ENCODE peak calls at places on chromosomes 4 and X, in eight cellular contexts. M is K562, G is HepG2, N is HCT116, Z is upper lobe of left lung, V is GM12878, E is GM23338, T is Panc1. Q is an unnamed sample.

GRCh38 chr4:63777571-63777970 is 631.7 kb downstream of the TECRL start:
- ATAC-seq in M (no peak), G (no peak), N (no peak), Z (no peak), V (no peak), E (no peak), T (no peak), Q (no peak)

GRCh38 chrX:111555559-111555958 is 44.1 kb downstream of the SERTM2 start:
- ATAC-seq in M (no peak), G (no peak), N (no peak), Z (no peak), V (no peak), E (peak; percentile 75), T (no peak), Q (no peak)

GRCh38 chrX:153793291-153793690 is 884 bp downstream of the IDH3G start:
- ATAC-seq in M (peak; percentile 31), G (peak; percentile 8), N (no peak), Z (no peak), V (peak; percentile 21), E (no peak), T (no peak), Q (no peak)

GRCh38 chr4:89123418-89123817 is 12.1 kb downstream of the TIGD2 start:
- ATAC-seq in M (no peak), G (peak; percentile 51), N (peak; percentile 40), Z (no peak), V (no peak), E (no peak), T (no peak), Q (no peak)

GRCh38 chr4:95560791-95561190 is 12.0 kb upstream of the UNC5C start:
- ATAC-seq in M (no peak), G (no peak), N (no peak), Z (no peak), V (no peak), E (no peak), T (no peak), Q (no peak)

GRCh38 chr4:8329859-8330761 is 60.6 kb downstream of the HTRA3 start:
- ATAC-seq in M (no peak), G (no peak), N (no peak), Z (no peak), V (no peak), E (no peak), T (no peak), Q (peak; percentile 7)

GRCh38 chr4:69830529-69831269 is 29.2 kb downstream of the SULT1E1 start:
- ATAC-seq in M (no peak), G (peak; percentile 54), N (no peak), Z (no peak), V (peak; percentile 25), E (peak; percentile 72), T (no peak), Q (no peak)

GRCh38 chrX:23790147-23790497 is 7.1 kb downstream of the SAT1 start:
- ATAC-seq in M (no peak), G (no peak), N (no peak), Z (no peak), V (no peak), E (no peak), T (no peak), Q (no peak)

GRCh38 chrX:15686818-15687685 is 22.4 kb upstream of the CLTRN start:
- ATAC-seq in M (peak; percentile 94), G (peak; percentile 80), N (peak; percentile 77), Z (peak; percentile 82), V (peak; percentile 97), E (peak; percentile 79), T (no peak), Q (peak; percentile 78)

GRCh38 chr4:100509386-100509785 is 8.4 kb downstream of the EMCN start:
- ATAC-seq in M (no peak), G (no peak), N (no peak), Z (no peak), V (no peak), E (no peak), T (no peak), Q (no peak)

GRCh38 chr4:143184217-143184502 is 557 bp upstream of the USP38 start:
- ATAC-seq in M (peak; percentile 7), G (peak; percentile 11), N (peak; percentile 28), Z (no peak), V (peak; percentile 27), E (peak; percentile 15), T (peak; percentile 47), Q (peak; percentile 2)

GRCh38 chr4:113762061-113762850 is 718 bp upstream of the CAMK2D start:
- ATAC-seq in M (peak; percentile 93), G (peak; percentile 70), N (peak; percentile 78), Z (peak; percentile 93), V (peak; percentile 74), E (peak; percentile 60), T (peak; percentile 83), Q (peak; percentile 86)

GRCh38 chr4:113760094-113760851 is 1.3 kb downstream of the CAMK2D start:
- ATAC-seq in M (no peak), G (peak; percentile 8), N (no peak), Z (peak; percentile 59), V (peak; percentile 1), E (peak; percentile 28), T (peak; percentile 11), Q (no peak)

GRCh38 chr4:113760852-113761681 is 471 bp downstream of the CAMK2D start:
- ATAC-seq in M (no peak), G (peak; percentile 85), N (peak; percentile 63), Z (peak; percentile 85), V (peak; percentile 45), E (peak; percentile 73), T (peak; percentile 76), Q (peak; percentile 79)

GRCh38 chr4:113762851-113763172 is 1.3 kb upstream of the CAMK2D start:
- ATAC-seq in M (no peak), G (no peak), N (no peak), Z (no peak), V (no peak), E (no peak), T (no peak), Q (no peak)

GRCh38 chr4:113761682-113762060 is at the start of gene CAMK2D:
- ATAC-seq in M (peak; percentile 46), G (peak; percentile 73), N (peak; percentile 67), Z (peak; percentile 80), V (peak; percentile 56), E (peak; percentile 49), T (peak; percentile 79), Q (peak; percentile 72)
- TF ChIP-seq POLR2AphosphoS5 in M (no peak), G (peak; percentile 71), N (peak; percentile 82), Z (peak; percentile 75), V (no peak), E (peak; percentile 55), T (peak; percentile 82), Q (peak; percentile 76)

GRCh38 chr4:162406637-162407370 is 243.0 kb upstream of the FSTL5 start:
- ATAC-seq in M (no peak), G (no peak), N (no peak), Z (no peak), V (no peak), E (no peak), T (no peak), Q (no peak)
- TF ChIP-seq POLR2AphosphoS5 in M (no peak), G (no peak), N (no peak), Z (no peak), V (no peak), E (no peak), T (no peak), Q (no peak)

DNA sequence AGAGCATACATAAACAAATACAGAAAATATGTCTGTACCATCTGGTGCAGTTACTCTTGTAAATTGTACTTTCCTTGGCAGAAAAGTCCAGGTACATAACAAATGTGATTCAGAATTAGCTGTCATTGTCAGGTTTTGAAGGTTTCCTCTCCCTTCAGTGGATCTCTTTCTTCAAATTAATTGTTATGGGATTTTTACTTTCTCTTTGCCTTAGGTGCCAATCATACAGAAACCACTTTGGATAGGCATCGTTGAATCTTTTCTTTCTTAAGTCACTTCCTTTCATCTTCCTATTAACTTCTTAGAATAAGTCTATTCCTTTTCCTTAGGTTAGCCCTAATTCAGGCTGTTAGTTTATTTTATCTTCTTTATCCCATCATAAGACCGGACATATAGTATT is 1992.1 kb upstream of the IGFBP7 start:
- ATAC-seq in M (no peak), G (no peak), N (no peak), Z (no peak), V (peak; percentile 58), E (no peak), T (no peak), Q (no peak)
- TF ChIP-seq POLR2AphosphoS5 in M (no peak), G (no peak), N (no peak), Z (no peak), V (no peak), E (no peak), T (no peak), Q (no peak)

GRCh38 chr4:3225946-3226345 is 23.0 kb upstream of the MSANTD1 start:
- ATAC-seq in M (no peak), G (no peak), N (no peak), Z (peak; percentile 49), V (no peak), E (no peak), T (no peak), Q (no peak)
- TF ChIP-seq POLR2AphosphoS5 in M (no peak), G (no peak), N (no peak), Z (no peak), V (no peak), E (no peak), T (no peak), Q (no peak)

DNA sequence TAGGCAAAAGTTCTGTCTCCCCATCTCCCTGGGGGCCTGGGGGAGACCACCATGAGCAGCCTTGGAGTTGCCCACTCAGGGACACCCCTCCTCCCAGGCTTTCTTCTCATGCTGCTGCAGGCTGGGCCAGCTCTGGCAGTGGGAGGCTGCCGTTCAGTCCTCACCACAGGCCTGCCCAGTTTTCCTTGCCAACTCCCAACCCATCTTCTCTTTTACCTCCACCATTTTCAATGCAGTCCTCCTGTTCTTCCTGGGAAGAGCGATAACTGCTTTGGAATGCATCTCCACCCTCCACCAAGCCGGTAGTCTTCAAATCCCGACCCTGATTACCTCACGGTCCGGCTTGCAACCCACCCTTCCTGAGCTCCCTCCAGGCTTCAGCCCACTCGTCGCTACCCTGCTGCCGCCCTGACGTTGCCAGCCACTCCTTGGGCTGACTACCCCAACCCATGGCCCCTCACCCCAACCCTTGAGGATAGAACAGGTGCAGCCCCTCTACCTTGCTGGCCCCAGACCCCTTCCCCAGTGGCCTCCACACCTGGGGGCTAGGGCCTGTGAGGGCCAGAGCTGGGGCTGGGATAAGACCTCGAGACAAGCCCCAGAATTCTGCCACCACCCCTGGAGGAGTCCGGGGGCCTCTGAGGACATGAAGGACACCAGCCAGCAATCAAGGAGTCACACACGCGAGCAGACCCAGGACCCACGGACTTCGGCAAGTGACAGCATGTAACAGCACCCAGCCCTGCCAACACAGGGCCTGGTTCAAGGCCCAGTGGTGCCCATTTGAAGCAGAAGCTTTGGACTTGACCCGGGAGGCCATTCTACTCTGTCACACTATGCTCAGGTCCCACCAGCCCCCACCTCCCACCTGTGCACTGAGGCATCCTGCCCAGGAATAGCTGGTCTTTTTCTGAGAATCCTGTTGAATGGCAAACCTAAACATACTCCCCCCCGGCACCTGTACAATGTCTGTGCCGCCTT is 9.2 kb downstream of the WDR1 start:
- ATAC-seq in M (peak; percentile 1), G (no peak), N (peak; percentile 54), Z (no peak), V (no peak), E (no peak), T (peak; percentile 60), Q (peak; percentile 16)
- TF ChIP-seq POLR2AphosphoS5 in M (no peak), G (no peak), N (no peak), Z (no peak), V (peak; percentile 10), E (no peak), T (no peak), Q (no peak)

GRCh38 chrX:131783555-131784338 is 239.4 kb upstream of the STK26 start:
- ATAC-seq in M (no peak), G (no peak), N (no peak), Z (peak; percentile 77), V (peak; percentile 74), E (no peak), T (peak; percentile 88), Q (peak; percentile 82)
- TF ChIP-seq POLR2AphosphoS5 in M (no peak), G (no peak), N (no peak), Z (peak; percentile 33), V (no peak), E (no peak), T (no peak), Q (no peak)

GRCh38 chr4:26583865-26584652 is at the start of gene TBC1D19:
- ATAC-seq in M (peak; percentile 100), G (peak; percentile 100), N (peak; percentile 97), Z (peak; percentile 99), V (peak; percentile 100), E (peak; percentile 100), T (peak; percentile 100), Q (peak; percentile 98)
- TF ChIP-seq POLR2AphosphoS5 in M (peak; percentile 56), G (peak; percentile 21), N (peak; percentile 80), Z (peak; percentile 80), V (peak; percentile 62), E (peak; percentile 74), T (no peak), Q (no peak)